ENCODE peak calls at places on chromosomes 1 and 21, in four cellular contexts. C is PC-9, E is aorta, S is adrenal gland. P is an unnamed sample. For H3K4me1, the result is how much of the 10 kb centered on the place peaks cover.

GRCh38 chr1:209884665-209885117 is 53.3 kb upstream of the SYT14 start:
- DNase-seq in E (peak), S (peak), C (peak), P (peak)

GRCh38 chr21:33219300-33219699 is 10.4 kb upstream of the IFNAR2 start:
- DNase-seq in S (no peak), E (no peak), C (no peak), P (no peak)

GRCh38 chr1:56411484-56412180 is 167.7 kb downstream of the PLPP3 start:
- DNase-seq in C (no peak), S (no peak), E (peak), P (peak)

GRCh38 chr1:41626146-41626545 is 141.7 kb upstream of the EDN2 start:
- DNase-seq in S (no peak), E (no peak), C (peak), P (no peak)

GRCh38 chr1:8574985-8575384 is 242.5 kb downstream of the RERE start:
- DNase-seq in E (no peak), C (peak), S (no peak), P (no peak)

GRCh38 chr1:164770149-164770529 is 211.2 kb downstream of the PBX1 start:
- DNase-seq in S (no peak), C (no peak), E (no peak), P (no peak)

GRCh38 chr1:32960819-32961355 is 3.7 kb downstream of the RNF19B start:
- DNase-seq in S (no peak), E (no peak), C (no peak), P (no peak)

GRCh38 chr1:59678809-59679228 is 135.9 kb upstream of the HOOK1 start:
- DNase-seq in C (peak), E (no peak), S (no peak), P (no peak)

GRCh38 chr1:236522937-236523703 is 662 bp upstream of the LGALS8 start:
- DNase-seq in E (peak), C (no peak), S (no peak), P (no peak)

GRCh38 chr1:152044386-152044785 is 7.6 kb upstream of the S100A11 start:
- DNase-seq in C (no peak), S (no peak), E (no peak), P (no peak)

DNA sequence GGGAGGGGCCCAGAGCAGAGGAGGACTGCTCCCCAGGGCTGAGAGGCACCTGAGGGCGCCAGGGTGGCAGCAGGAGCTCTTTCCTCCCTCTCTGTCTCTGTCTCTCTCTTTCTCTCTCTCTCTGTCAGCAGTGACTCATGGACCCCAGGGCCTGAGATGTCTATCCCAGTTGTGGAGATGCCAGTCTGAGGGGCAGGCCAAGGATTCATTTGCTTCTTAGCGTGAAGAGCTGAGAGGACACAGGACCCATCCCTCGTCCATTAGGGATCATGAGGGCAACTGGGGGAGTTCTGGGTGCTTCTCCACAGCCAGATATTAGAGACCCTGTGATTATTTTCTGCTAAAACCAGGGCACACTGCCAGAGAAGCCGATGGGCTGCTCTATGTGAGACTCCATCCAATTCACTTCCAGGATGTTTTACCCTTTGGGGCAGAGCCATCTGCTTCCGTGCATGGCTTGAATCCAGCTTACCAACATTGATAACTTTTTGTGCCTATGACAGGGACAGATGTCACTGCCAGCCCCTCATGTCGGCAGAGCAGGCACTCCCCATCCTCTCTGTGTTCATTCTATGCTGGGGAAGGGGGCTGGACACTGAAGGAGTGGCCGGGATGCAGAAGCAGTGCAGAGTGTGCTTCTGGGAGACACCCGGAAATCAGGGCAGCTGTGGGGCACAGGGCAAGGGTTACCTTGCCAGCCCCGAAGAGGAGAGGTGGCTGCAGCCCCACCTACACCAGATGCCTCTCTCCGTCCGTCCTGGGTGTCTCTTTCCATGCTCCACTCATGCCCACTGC is 4.1 kb upstream of the PCBP3 start:
- DNase-seq in C (no peak), E (no peak), S (no peak), P (no peak)
- H3K27ac ChIP-seq in C (no peak), E (no peak), S (no peak), P (no peak)

GRCh38 chr1:61873581-61873980 is 131.3 kb downstream of the PATJ start:
- DNase-seq in E (no peak), C (no peak), S (no peak), P (no peak)
- H3K4me1 ChIP-seq in E (under half), C (under half), S (under half), P (under half)

GRCh38 chr1:64864018-64864945 is 102.1 kb downstream of the JAK1 start:
- DNase-seq in C (no peak), S (peak), E (peak), P (peak)
- H3K27ac ChIP-seq in C (peak), S (no peak), E (no peak), P (no peak)

DNA sequence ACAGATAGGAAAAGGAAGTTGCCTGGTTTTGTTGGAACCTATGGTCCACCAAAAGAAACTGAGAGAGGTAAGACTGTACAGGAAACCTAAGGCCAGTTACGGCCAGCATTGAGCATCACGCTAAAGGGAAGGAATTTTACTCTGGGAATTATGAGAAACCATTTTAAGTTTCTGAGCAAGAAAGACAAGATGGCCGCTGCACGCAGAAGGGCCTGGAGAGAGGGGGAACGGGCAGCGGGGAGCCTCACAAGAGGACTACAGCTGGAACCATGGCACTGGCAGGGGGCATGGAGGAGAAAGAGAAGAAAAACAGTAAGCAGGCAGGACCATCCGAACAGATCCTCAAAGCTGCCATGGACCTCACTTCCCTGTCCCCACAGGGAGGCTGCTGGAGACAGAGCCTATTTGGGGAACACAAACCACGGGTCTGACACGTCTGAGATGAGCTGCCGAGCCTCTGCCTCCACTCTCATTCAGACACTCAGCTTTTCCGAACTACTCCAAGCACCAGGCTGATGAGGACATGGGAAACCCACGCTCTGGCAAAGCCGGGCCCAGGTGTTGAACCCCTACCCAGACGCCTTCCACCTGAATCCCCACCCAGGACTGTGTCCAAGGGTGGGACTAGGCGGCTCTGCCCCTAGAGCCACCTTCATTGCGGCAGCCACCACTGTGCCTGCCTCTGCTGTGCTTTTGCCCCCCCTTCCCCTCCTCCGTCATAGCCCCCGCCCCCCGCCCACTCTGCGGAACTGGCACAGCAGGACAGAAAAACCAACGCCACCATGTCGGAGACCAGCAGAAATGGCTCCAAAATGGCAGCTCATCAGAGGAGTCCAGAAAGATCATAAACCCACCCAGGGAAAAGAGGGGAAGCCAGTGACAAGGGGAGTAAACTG is 69.0 kb downstream of the CD46 start:
- DNase-seq in S (peak), E (no peak), C (no peak), P (no peak)
- H3K4me1 ChIP-seq in S (half or more), E (under half), C (under half), P (under half)